ENCODE peak calls at places on chromosomes 3 and 15, in seven cellular contexts. One of them, this sample, is unnamed.

GRCh38 chr15:45429974-45430792 is 51.8 kb upstream of the GATM start:
- DNase-seq in iPS-NIHi11: peak
- DNase-seq in GM19239: peak
- DNase-seq in activated T-cell treated with anti-CD3 and anti-CD28 coated beads for 1 hour: peak
- DNase-seq in NCI-H1930: no peak
- DNase-seq in ovary: peak
- DNase-seq in lung: peak
- DNase-seq in this sample: peak

GRCh38 chr3:43768594-43768993 is 77.9 kb downstream of the ABHD5 start:
- DNase-seq in activated T-cell treated with anti-CD3 and anti-CD28 coated beads for 1 hour: no peak
- DNase-seq in GM19239: no peak
- DNase-seq in iPS-NIHi11: no peak
- DNase-seq in ovary: peak
- DNase-seq in lung: peak
- DNase-seq in NCI-H1930: no peak
- DNase-seq in this sample: no peak

GRCh38 chr3:159860727-159861126 is 127.9 kb upstream of the IL12A start:
- DNase-seq in lung: no peak
- DNase-seq in activated T-cell treated with anti-CD3 and anti-CD28 coated beads for 1 hour: no peak
- DNase-seq in iPS-NIHi11: no peak
- DNase-seq in ovary: no peak
- DNase-seq in GM19239: no peak
- DNase-seq in NCI-H1930: no peak
- DNase-seq in this sample: no peak

GRCh38 chr3:144235489-144235888 is 263.9 kb downstream of the DIPK2A start:
- DNase-seq in activated T-cell treated with anti-CD3 and anti-CD28 coated beads for 1 hour: no peak
- DNase-seq in lung: no peak
- DNase-seq in iPS-NIHi11: no peak
- DNase-seq in NCI-H1930: no peak
- DNase-seq in GM19239: no peak
- DNase-seq in ovary: no peak
- DNase-seq in this sample: no peak

GRCh38 chr3:179713643-179714090 is 60.8 kb downstream of the USP13 start:
- DNase-seq in ovary: no peak
- DNase-seq in NCI-H1930: no peak
- DNase-seq in GM19239: no peak
- DNase-seq in activated T-cell treated with anti-CD3 and anti-CD28 coated beads for 1 hour: no peak
- DNase-seq in lung: no peak
- DNase-seq in iPS-NIHi11: no peak
- DNase-seq in this sample: no peak

GRCh38 chr3:72485649-72486048 is 362.6 kb downstream of the SHQ1 start:
- DNase-seq in ovary: no peak
- DNase-seq in NCI-H1930: no peak
- DNase-seq in GM19239: no peak
- DNase-seq in iPS-NIHi11: no peak
- DNase-seq in activated T-cell treated with anti-CD3 and anti-CD28 coated beads for 1 hour: no peak
- DNase-seq in lung: peak
- DNase-seq in this sample: no peak

GRCh38 chr3:67018789-67019525 is 20.9 kb downstream of the KBTBD8 start:
- DNase-seq in iPS-NIHi11: no peak
- DNase-seq in NCI-H1930: no peak
- DNase-seq in lung: no peak
- DNase-seq in ovary: no peak
- DNase-seq in GM19239: no peak
- DNase-seq in activated T-cell treated with anti-CD3 and anti-CD28 coated beads for 1 hour: no peak
- DNase-seq in this sample: no peak

GRCh38 chr3:37961622-37962455 is 28.7 kb upstream of the VILL start:
- DNase-seq in lung: no peak
- DNase-seq in activated T-cell treated with anti-CD3 and anti-CD28 coated beads for 1 hour: no peak
- DNase-seq in iPS-NIHi11: no peak
- DNase-seq in ovary: no peak
- DNase-seq in GM19239: no peak
- DNase-seq in NCI-H1930: no peak
- DNase-seq in this sample: no peak

GRCh38 chr15:25862087-25862468 is 1.0 kb downstream of the ATP10A start:
- DNase-seq in activated T-cell treated with anti-CD3 and anti-CD28 coated beads for 1 hour: no peak
- DNase-seq in GM19239: no peak
- DNase-seq in NCI-H1930: no peak
- DNase-seq in ovary: no peak
- DNase-seq in lung: no peak
- DNase-seq in iPS-NIHi11: no peak
- DNase-seq in this sample: no peak

GRCh38 chr3:149277338-149277813 is 55.7 kb upstream of the CP start:
- DNase-seq in GM19239: no peak
- DNase-seq in NCI-H1930: no peak
- DNase-seq in activated T-cell treated with anti-CD3 and anti-CD28 coated beads for 1 hour: no peak
- DNase-seq in lung: no peak
- DNase-seq in ovary: no peak
- DNase-seq in iPS-NIHi11: no peak
- DNase-seq in this sample: no peak